ENCODE peak calls at places on chromosomes 1 and 21, in four cellular contexts. Y is fibroblast of lung, R is IMR-90, G is right atrium auricular region. H is an unnamed sample. For H3K9me3, the result is how much of the 10 kb centered on the place peaks cover.

GRCh38 chr1:1573843-1574720 is 581 bp downstream of the SSU72 start:
- DNase-seq in Y (peak), R (peak), G (no peak), H (no peak)

GRCh38 chr1:184755226-184756065 is 788 bp upstream of the EDEM3 start:
- DNase-seq in Y (peak), R (no peak), G (no peak), H (no peak)

GRCh38 chr1:59219926-59220325 is 77.0 kb upstream of the FGGY start:
- DNase-seq in Y (peak), R (peak), G (no peak), H (no peak)

GRCh38 chr1:89608627-89609338 is 24.1 kb upstream of the LRRC8C start:
- DNase-seq in Y (no peak), R (no peak), G (no peak), H (no peak)

GRCh38 chr1:181040284-181040865 is 6.6 kb downstream of the MR1 start:
- DNase-seq in Y (no peak), R (no peak), G (no peak), H (no peak)

GRCh38 chr1:24201941-24202440 is 14.9 kb upstream of the IFNLR1 start:
- DNase-seq in Y (peak), R (peak), G (peak), H (peak)

GRCh38 chr1:184840596-184840995 is 85.9 kb upstream of the EDEM3 start:
- DNase-seq in Y (no peak), R (no peak), G (no peak), H (no peak)

GRCh38 chr1:37699147-37699546 is 6.8 kb downstream of the CDCA8 start:
- DNase-seq in Y (no peak), R (no peak), G (no peak), H (no peak)

GRCh38 chr21:42534901-42535378 is 21.3 kb downstream of the SLC37A1 start:
- DNase-seq in Y (no peak), R (no peak), G (no peak), H (no peak)

GRCh38 chr1:4599521-4599920 is 54.9 kb upstream of the AJAP1 start:
- DNase-seq in Y (no peak), R (no peak), G (no peak), H (no peak)
- H3K9me3 ChIP-seq in Y (under half), R (half or more), G (under half), H (under half)

GRCh38 chr1:247933989-247934388 is 9.3 kb downstream of the OR2AJ1 start:
- DNase-seq in Y (no peak), R (no peak), G (no peak), H (no peak)
- TF ChIP-seq CTCF in Y (no peak), R (no peak), G (no peak), H (no peak)

GRCh38 chr21:7953058-7953457 is 2568.3 kb upstream of the TPTE start:
- DNase-seq in Y (no peak), R (no peak), G (no peak), H (no peak)

GRCh38 chr21:7951854-7952519 is 2569.4 kb upstream of the TPTE start:
- DNase-seq in Y (no peak), R (no peak), G (no peak), H (no peak)

GRCh38 chr21:7952648-7953047 is 2568.7 kb upstream of the TPTE start:
- DNase-seq in Y (no peak), R (no peak), G (no peak), H (no peak)

DNA sequence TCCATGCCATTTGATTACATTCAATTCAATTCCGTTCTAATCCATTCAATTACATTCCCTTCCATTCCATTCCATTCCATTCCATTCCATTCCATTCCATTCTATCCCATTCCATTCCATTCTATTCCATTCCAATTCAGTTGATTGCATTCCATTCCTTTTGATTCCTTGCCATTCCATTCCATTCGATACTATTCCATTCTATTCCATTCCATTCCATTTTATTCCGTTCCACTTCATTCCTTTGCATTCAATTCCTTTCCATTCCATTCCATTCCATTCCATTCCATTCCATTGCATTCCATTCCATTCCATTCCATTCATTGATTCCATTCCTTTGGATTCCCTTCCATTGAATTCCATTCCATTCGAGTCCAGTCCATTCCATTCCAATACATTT is 2574.0 kb upstream of the TPTE start:
- DNase-seq in Y (no peak), R (no peak), G (no peak), H (no peak)
- H3K9me3 ChIP-seq in Y (under half), R (half or more), G (half or more), H (under half)

GRCh38 chr1:211514030-211514754 is 22.2 kb upstream of the RD3 start:
- DNase-seq in Y (peak), R (peak), G (peak), H (peak)

GRCh38 chr1:211515090-211516023 is 23.4 kb upstream of the RD3 start:
- DNase-seq in Y (peak), R (peak), G (peak), H (no peak)

GRCh38 chr1:211519602-211520001 is 27.6 kb upstream of the RD3 start:
- DNase-seq in Y (no peak), R (no peak), G (no peak), H (no peak)

GRCh38 chr1:211518330-211519289 is 26.6 kb upstream of the RD3 start:
- DNase-seq in Y (no peak), R (no peak), G (no peak), H (no peak)

GRCh38 chr1:211517006-211517405 is 25.0 kb upstream of the RD3 start:
- DNase-seq in Y (no peak), R (no peak), G (no peak), H (no peak)
- TF ChIP-seq CTCF in Y (no peak), R (no peak), G (no peak), H (no peak)

DNA sequence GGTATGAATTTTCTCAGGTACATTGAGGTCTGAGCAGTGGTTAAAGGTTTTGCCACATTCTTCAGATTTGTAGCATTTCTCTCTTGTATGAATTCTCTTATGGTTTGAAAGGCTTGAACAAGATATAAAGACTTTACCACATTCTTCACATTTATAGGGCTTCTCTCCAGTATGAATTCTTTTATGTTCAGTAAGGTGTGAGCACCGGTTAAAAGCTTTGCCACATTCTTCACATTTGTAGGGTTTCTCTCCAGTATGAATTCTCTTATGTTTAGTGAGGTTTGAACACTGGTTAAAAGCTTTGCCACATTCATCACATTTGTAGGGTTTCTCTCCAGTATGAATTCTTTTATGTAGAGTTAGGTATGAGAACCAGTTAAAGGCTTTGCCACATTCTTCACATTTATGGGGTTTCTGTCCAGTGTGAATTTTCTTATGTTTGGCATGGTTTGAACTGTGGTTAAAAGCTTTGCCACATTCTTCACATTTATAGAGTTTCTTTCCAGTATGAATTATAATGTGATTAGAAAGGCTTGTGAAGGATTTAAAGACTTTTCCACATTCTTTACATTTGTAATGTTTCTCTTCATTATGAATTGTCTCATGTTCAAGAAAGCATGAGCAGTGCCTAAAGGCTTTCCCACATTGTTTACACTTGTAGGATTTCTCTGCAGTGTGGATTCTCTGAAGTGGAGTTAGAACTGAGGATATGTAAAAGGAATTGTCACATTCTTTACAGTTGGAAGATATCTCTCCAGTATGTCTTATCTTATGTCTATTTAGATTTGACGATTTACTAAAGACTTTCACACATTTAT is 18.4 kb upstream of the ZNF124 start:
- DNase-seq in Y (no peak), R (no peak), G (no peak), H (no peak)
- H3K9me3 ChIP-seq in Y (under half), R (under half), G (half or more), H (under half)

GRCh38 chr21:36749935-36750578 is 51.1 kb downstream of the SIM2 start:
- DNase-seq in Y (peak), R (peak), G (no peak), H (no peak)

GRCh38 chr21:36747815-36748381 is 49.0 kb downstream of the SIM2 start:
- DNase-seq in Y (no peak), R (peak), G (no peak), H (no peak)

GRCh38 chr21:36753556-36753955 is 54.6 kb downstream of the SIM2 start:
- DNase-seq in Y (no peak), R (peak), G (no peak), H (no peak)

GRCh38 chr21:36751383-36751782 is 52.5 kb downstream of the SIM2 start:
- DNase-seq in Y (no peak), R (no peak), G (no peak), H (no peak)

GRCh38 chr21:36750579-36750959 is 51.7 kb downstream of the SIM2 start:
- DNase-seq in Y (no peak), R (no peak), G (no peak), H (no peak)
- TF ChIP-seq CTCF in Y (no peak), R (no peak), G (no peak), H (no peak)